ENCODE peak calls at places on chromosomes 12 and 14, in seven cellular contexts. W, K, U, R, Z, C and X are unnamed samples.

GRCh38 chr14:72864712-72865365 is 29.1 kb downstream of the DPF3 start:
- DNase-seq in W (peak), K (no peak), U (no peak), R (peak), Z (no peak), C (no peak), X (no peak)

GRCh38 chr12:111784953-111785352 is 18.2 kb downstream of the ALDH2 start:
- DNase-seq in W (no peak), K (no peak), U (no peak), R (no peak), Z (no peak), C (no peak), X (no peak)

GRCh38 chr14:61454545-61454944 is 133.2 kb downstream of the PRKCH start:
- DNase-seq in W (no peak), K (peak), U (no peak), R (no peak), Z (no peak), C (no peak), X (no peak)

GRCh38 chr12:12799163-12799920 is 13.8 kb upstream of the DDX47 start:
- DNase-seq in W (no peak), K (no peak), U (peak), R (no peak), Z (no peak), C (no peak), X (no peak)

GRCh38 chr12:38720661-38721060 is 184.7 kb downstream of the CPNE8 start:
- DNase-seq in W (no peak), K (no peak), U (no peak), R (no peak), Z (no peak), C (no peak), X (no peak)

GRCh38 chr12:116881867-116882507 is 746 bp upstream of the HRK start:
- DNase-seq in W (no peak), K (no peak), U (no peak), R (no peak), Z (no peak), C (no peak), X (no peak)

GRCh38 chr14:77043177-77043983 is 14.9 kb upstream of the IRF2BPL start:
- DNase-seq in W (peak), K (peak), U (no peak), R (peak), Z (no peak), C (no peak), X (peak)

GRCh38 chr12:108270841-108271126 is 68.3 kb downstream of the CMKLR1 start:
- DNase-seq in W (no peak), K (no peak), U (peak), R (no peak), Z (no peak), C (no peak), X (no peak)

GRCh38 chr12:2868986-2869385 is 8.0 kb downstream of the FOXM1 start:
- DNase-seq in W (peak), K (no peak), U (no peak), R (no peak), Z (no peak), C (no peak), X (no peak)

GRCh38 chr12:128783129-128783574 is 40.6 kb downstream of the SLC15A4 start:
- DNase-seq in W (peak), K (no peak), U (no peak), R (no peak), Z (peak), C (no peak), X (no peak)

GRCh38 chr14:105844047-105844630 is 317.8 kb downstream of the TMEM121 start:
- DNase-seq in W (no peak), K (no peak), U (peak), R (no peak), Z (no peak), C (no peak), X (peak)

GRCh38 chr12:53123578-53124351 is 20.5 kb downstream of the SOAT2 start:
- DNase-seq in W (peak), K (no peak), U (no peak), R (no peak), Z (peak), C (no peak), X (no peak)

GRCh38 chr14:105249175-105250007 is 1.1 kb downstream of the BTBD6 start:
- DNase-seq in W (peak), K (no peak), U (no peak), R (peak), Z (no peak), C (no peak), X (peak)

GRCh38 chr12:3135522-3136461 is 58.6 kb downstream of the TSPAN9 start:
- DNase-seq in W (peak), K (peak), U (peak), R (peak), Z (peak), C (peak), X (no peak)

GRCh38 chr12:93447555-93448265 is 6.0 kb upstream of the UBE2N start:
- DNase-seq in W (no peak), K (no peak), U (no peak), R (no peak), Z (no peak), C (no peak), X (no peak)

DNA sequence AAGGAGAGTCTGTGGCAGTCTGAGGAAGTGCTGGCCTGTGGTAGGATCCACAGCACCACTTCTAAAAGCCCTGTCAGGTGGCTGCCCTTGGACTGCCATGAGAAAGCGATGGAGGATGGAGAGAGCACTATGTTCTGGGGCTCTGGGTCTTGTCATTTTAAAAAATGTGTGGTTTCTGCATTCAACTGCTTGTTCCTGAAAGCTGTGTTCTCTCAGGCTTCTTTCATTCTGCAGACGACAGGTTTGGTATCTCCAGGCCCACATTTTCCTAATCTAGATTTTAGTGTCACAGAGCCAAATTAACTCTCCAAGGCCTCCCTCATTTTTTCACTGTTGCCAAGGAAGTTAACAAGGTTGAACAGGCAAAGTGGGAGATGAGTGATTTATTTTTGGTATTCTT is 10.5 kb downstream of the OVCH1 start:
- DNase-seq in W (no peak), K (no peak), U (no peak), R (no peak), Z (no peak), C (no peak), X (no peak)
- TF ChIP-seq POLR2A in W (no peak), K (no peak), U (no peak), R (no peak), Z (no peak), C (no peak), X (no peak)

GRCh38 chr12:54276368-54276767 is 3.6 kb downstream of the CBX5 start:
- DNase-seq in W (no peak), K (no peak), U (no peak), R (no peak), Z (no peak), C (no peak), X (no peak)

GRCh38 chr12:54279632-54280400 is at the start of gene CBX5:
- DNase-seq in W (peak), K (peak), U (peak), R (peak), Z (peak), C (peak), X (peak)

GRCh38 chr12:54279227-54279631 is 693 bp downstream of the CBX5 start:
- DNase-seq in W (no peak), K (no peak), U (no peak), R (no peak), Z (no peak), C (no peak), X (no peak)

GRCh38 chr12:54280401-54281260 is at the start of gene HNRNPA1:
- DNase-seq in W (peak), K (peak), U (peak), R (peak), Z (peak), C (peak), X (peak)

DNA sequence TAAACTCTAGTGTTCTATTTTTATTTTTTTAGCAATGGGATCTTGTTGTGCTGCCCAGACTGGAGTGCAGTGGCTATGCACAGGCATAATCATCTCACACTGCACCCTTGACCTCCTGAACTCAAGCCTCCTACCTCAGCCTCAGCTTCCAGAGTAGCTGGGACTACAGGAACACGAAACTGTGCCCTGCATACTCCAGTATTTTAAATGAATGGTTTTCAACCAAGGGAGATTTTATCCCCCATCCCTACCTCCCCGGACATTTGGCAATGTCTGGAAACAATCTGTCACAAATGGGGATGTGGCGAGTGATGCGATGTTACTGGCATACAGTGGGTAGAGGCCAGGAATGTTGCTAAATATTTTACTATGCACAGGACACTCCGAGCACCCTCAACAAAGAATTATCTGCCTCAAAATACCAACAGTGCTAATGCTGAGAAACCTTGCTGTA is 2.1 kb downstream of the CBX5 start:
- DNase-seq in W (no peak), K (no peak), U (no peak), R (no peak), Z (no peak), C (no peak), X (no peak)
- TF ChIP-seq POLR2A in W (peak), K (no peak), U (no peak), R (no peak), Z (no peak), C (no peak), X (no peak)

GRCh38 chr14:91595736-91596135 is 85.6 kb upstream of the PPP4R3A start:
- DNase-seq in W (no peak), K (no peak), U (no peak), R (no peak), Z (no peak), C (no peak), X (no peak)

DNA sequence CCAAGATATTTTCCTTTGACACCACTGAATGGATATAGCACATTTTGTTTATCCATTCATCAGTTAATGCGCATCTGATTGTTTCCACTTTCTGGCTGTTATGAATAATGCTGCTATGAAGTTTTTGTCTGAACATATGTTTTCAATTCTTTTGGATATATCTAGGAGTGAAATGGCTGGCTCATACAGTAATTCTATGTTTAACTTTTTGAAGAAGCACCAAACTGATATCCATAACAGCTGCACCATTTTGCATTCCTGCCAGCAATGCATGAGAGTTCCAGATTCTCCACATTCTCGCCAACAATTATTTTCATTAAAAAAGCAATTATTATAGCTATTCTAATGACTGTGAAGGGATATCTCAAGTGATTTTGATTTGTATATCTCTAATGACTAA is 89.9 kb upstream of the PPP4R3A start:
- DNase-seq in W (no peak), K (no peak), U (no peak), R (no peak), Z (no peak), C (no peak), X (no peak)
- TF ChIP-seq POLR2A in W (no peak), K (no peak), U (no peak), R (no peak), Z (no peak), C (no peak), X (no peak)

DNA sequence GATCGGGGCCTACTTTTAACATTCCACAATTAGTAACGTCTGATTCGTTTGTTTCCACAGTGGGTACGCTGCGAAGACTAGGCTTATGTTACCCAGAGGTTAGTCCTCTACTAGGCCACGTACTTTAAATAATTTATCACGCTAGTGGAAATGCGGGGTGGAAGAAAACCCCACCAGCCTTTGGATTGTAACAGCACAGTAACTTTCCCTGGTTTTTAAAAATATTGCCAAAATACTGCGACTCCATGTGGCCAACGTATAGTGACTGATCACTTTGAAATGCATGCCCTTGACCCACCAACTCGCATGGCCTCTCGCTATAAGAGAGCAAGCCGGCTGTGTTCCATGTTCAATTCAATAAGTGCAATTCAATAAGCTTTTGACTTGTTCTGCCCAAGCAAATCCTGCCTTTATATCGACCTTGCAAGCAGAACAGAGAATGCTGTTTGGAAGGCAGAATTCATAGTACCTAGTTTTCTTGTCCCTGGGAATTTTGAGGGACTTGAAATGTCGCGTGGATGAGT is 882 bp upstream of the GTF2A1 start:
- DNase-seq in W (peak), K (no peak), U (no peak), R (peak), Z (no peak), C (no peak), X (no peak)
- TF ChIP-seq POLR2A in W (no peak), K (no peak), U (no peak), R (no peak), Z (no peak), C (peak), X (no peak)

GRCh38 chr14:65070710-65071033 is 31.6 kb downstream of the MAX start:
- DNase-seq in W (peak), K (peak), U (no peak), R (peak), Z (no peak), C (no peak), X (no peak)
- TF ChIP-seq POLR2A in W (no peak), K (no peak), U (no peak), R (no peak), Z (no peak), C (no peak), X (no peak)

DNA sequence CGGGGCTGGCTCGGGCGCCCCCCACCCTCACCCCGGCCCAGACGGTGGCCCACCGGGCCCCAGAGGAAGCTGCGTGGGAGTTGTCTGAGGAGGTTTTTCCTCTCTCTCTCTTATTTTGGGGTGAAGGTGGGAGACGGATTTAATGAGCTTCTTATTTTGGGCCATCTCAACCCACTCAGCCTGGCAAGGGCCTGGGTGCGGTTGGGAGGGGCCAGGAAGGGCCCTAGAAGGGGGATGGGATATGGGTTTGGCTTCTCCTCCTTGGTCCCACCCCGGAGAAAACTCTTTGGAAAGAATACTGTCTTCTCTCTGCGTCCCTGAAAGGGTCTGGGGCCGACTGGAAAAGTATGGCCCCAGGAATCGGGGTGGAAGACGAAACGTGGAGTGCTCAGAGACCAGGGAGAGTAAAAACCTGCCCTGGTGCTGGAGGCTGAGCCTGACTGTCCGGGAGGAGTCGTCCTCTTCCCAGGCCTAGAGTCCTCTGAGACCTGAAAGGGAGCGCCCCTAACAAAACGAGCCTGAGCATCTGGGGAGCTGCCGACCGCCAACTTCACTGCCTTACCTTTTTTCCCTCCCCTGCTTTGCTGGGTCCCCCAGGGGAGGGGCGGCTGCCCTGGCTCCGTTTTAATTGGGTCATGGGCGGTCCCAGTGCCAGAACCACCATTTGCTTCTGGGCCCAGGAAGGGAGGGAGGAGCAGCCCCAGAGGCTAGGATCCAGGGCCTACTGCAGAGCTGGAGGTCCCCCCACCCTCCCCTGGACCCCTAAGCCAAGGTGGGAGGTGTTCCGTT is 1.6 kb downstream of the MMP14 start:
- DNase-seq in W (peak), K (no peak), U (peak), R (peak), Z (no peak), C (no peak), X (peak)
- TF ChIP-seq POLR2A in W (no peak), K (no peak), U (peak), R (no peak), Z (no peak), C (no peak), X (peak)

GRCh38 chr12:121778567-121779421 is 14.7 kb downstream of the RHOF start:
- DNase-seq in W (no peak), K (no peak), U (no peak), R (no peak), Z (no peak), C (no peak), X (no peak)
- TF ChIP-seq POLR2A in W (no peak), K (no peak), U (no peak), R (no peak), Z (no peak), C (no peak), X (no peak)

GRCh38 chr14:103239751-103240150 is 94.3 kb upstream of the EIF5 start:
- DNase-seq in W (no peak), K (no peak), U (peak), R (no peak), Z (no peak), C (no peak), X (no peak)

GRCh38 chr14:103246089-103246488 is 87.9 kb upstream of the EIF5 start:
- DNase-seq in W (no peak), K (no peak), U (no peak), R (no peak), Z (no peak), C (no peak), X (no peak)

GRCh38 chr14:103247169-103247606 is 86.8 kb upstream of the EIF5 start:
- DNase-seq in W (no peak), K (no peak), U (no peak), R (no peak), Z (no peak), C (no peak), X (no peak)

GRCh38 chr14:103243764-103244737 is 90.0 kb upstream of the EIF5 start:
- DNase-seq in W (no peak), K (no peak), U (peak), R (no peak), Z (no peak), C (no peak), X (no peak)
- TF ChIP-seq POLR2A in W (no peak), K (no peak), U (no peak), R (no peak), Z (no peak), C (no peak), X (no peak)

DNA sequence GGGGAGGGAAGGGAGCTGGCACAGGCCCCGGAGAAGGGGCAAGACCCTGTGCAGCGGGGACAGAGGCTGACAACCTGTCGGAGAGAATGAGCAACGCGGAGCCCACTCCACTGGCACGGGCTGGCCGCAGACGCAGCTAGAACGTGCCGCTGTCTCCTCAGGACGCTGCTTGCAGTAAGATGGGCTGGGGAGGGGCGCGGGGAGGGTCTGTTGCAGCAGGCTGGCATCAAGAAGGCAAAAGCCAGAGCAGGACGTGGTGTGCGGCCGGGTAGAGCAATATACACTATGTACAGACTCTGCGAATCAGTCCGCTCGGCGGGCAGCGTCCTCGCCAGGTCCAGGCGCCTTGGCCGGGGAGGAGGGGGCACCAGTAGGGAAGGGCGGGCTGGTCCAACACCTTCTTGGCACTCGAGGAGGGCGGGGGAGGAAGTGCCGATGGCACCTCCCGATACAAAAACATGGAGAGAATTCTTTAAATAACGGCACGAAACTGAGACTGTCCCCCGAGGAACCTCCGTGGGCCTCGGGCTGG is 19.8 kb downstream of the RAB35 start:
- DNase-seq in W (no peak), K (no peak), U (no peak), R (no peak), Z (no peak), C (no peak), X (no peak)
- TF ChIP-seq POLR2A in W (no peak), K (no peak), U (no peak), R (no peak), Z (no peak), C (no peak), X (no peak)